ENCODE peak calls at places on chromosomes 6 and 20, in nine cellular contexts. One of them, this sample, is unnamed.

GRCh38 chr6:144317736-144318135 is 32.6 kb downstream of the UTRN start:
- DNase-seq in tibial nerve: no peak
- DNase-seq in right lobe of liver: no peak
- DNase-seq in ovary: no peak
- DNase-seq in hepatocyte: no peak
- DNase-seq in cardiac fibroblast: no peak
- DNase-seq in stomach: no peak
- DNase-seq in epithelial cell of esophagus: no peak
- DNase-seq in fibroblast of the aortic adventitia: peak
- DNase-seq in this sample: no peak

GRCh38 chr20:16749573-16749972 is 1.4 kb downstream of the OTOR start:
- DNase-seq in tibial nerve: no peak
- DNase-seq in cardiac fibroblast: no peak
- DNase-seq in fibroblast of the aortic adventitia: no peak
- DNase-seq in right lobe of liver: no peak
- DNase-seq in ovary: no peak
- DNase-seq in hepatocyte: no peak
- DNase-seq in epithelial cell of esophagus: no peak
- DNase-seq in stomach: no peak
- DNase-seq in this sample: no peak

GRCh38 chr6:134692008-134692407 is 257.9 kb downstream of the ALDH8A1 start:
- DNase-seq in epithelial cell of esophagus: no peak
- DNase-seq in fibroblast of the aortic adventitia: no peak
- DNase-seq in right lobe of liver: no peak
- DNase-seq in hepatocyte: no peak
- DNase-seq in tibial nerve: no peak
- DNase-seq in cardiac fibroblast: no peak
- DNase-seq in stomach: no peak
- DNase-seq in ovary: no peak
- DNase-seq in this sample: no peak

GRCh38 chr20:61874421-61875068 is 191.1 kb downstream of the TAF4 start:
- DNase-seq in hepatocyte: peak
- DNase-seq in tibial nerve: no peak
- DNase-seq in epithelial cell of esophagus: peak
- DNase-seq in fibroblast of the aortic adventitia: peak
- DNase-seq in right lobe of liver: no peak
- DNase-seq in ovary: no peak
- DNase-seq in cardiac fibroblast: no peak
- DNase-seq in stomach: no peak
- DNase-seq in this sample: peak

GRCh38 chr20:33995053-33995816 is 1.5 kb downstream of the RALY start:
- DNase-seq in ovary: no peak
- DNase-seq in right lobe of liver: no peak
- DNase-seq in stomach: no peak
- DNase-seq in tibial nerve: peak
- DNase-seq in hepatocyte: peak
- DNase-seq in epithelial cell of esophagus: peak
- DNase-seq in fibroblast of the aortic adventitia: peak
- DNase-seq in cardiac fibroblast: peak
- DNase-seq in this sample: no peak

GRCh38 chr6:136103763-136104311 is 146.3 kb downstream of the MTFR2 start:
- DNase-seq in hepatocyte: peak
- DNase-seq in tibial nerve: peak
- DNase-seq in ovary: no peak
- DNase-seq in stomach: no peak
- DNase-seq in epithelial cell of esophagus: no peak
- DNase-seq in right lobe of liver: peak
- DNase-seq in fibroblast of the aortic adventitia: peak
- DNase-seq in cardiac fibroblast: peak
- DNase-seq in this sample: no peak

GRCh38 chr6:138293996-138294395 is 75.7 kb upstream of the PBOV1 start:
- DNase-seq in epithelial cell of esophagus: no peak
- DNase-seq in hepatocyte: no peak
- DNase-seq in tibial nerve: no peak
- DNase-seq in stomach: no peak
- DNase-seq in right lobe of liver: no peak
- DNase-seq in ovary: no peak
- DNase-seq in fibroblast of the aortic adventitia: no peak
- DNase-seq in cardiac fibroblast: no peak
- DNase-seq in this sample: no peak

GRCh38 chr6:98946266-98946817 is 1.4 kb downstream of the FBXL4 start:
- DNase-seq in hepatocyte: no peak
- DNase-seq in right lobe of liver: no peak
- DNase-seq in stomach: no peak
- DNase-seq in epithelial cell of esophagus: no peak
- DNase-seq in cardiac fibroblast: no peak
- DNase-seq in tibial nerve: no peak
- DNase-seq in ovary: no peak
- DNase-seq in fibroblast of the aortic adventitia: peak
- DNase-seq in this sample: no peak

GRCh38 chr6:22972771-22973170 is 403.4 kb downstream of the HDGFL1 start:
- DNase-seq in right lobe of liver: no peak
- DNase-seq in tibial nerve: no peak
- DNase-seq in epithelial cell of esophagus: no peak
- DNase-seq in stomach: no peak
- DNase-seq in fibroblast of the aortic adventitia: no peak
- DNase-seq in cardiac fibroblast: no peak
- DNase-seq in hepatocyte: no peak
- DNase-seq in ovary: no peak
- DNase-seq in this sample: no peak

GRCh38 chr6:125985522-125985921 is 818 bp upstream of the TRMT11 start:
- DNase-seq in fibroblast of the aortic adventitia: no peak
- DNase-seq in cardiac fibroblast: no peak
- DNase-seq in stomach: no peak
- DNase-seq in epithelial cell of esophagus: no peak
- DNase-seq in right lobe of liver: no peak
- DNase-seq in hepatocyte: no peak
- DNase-seq in ovary: no peak
- DNase-seq in tibial nerve: no peak
- DNase-seq in this sample: no peak

DNA sequence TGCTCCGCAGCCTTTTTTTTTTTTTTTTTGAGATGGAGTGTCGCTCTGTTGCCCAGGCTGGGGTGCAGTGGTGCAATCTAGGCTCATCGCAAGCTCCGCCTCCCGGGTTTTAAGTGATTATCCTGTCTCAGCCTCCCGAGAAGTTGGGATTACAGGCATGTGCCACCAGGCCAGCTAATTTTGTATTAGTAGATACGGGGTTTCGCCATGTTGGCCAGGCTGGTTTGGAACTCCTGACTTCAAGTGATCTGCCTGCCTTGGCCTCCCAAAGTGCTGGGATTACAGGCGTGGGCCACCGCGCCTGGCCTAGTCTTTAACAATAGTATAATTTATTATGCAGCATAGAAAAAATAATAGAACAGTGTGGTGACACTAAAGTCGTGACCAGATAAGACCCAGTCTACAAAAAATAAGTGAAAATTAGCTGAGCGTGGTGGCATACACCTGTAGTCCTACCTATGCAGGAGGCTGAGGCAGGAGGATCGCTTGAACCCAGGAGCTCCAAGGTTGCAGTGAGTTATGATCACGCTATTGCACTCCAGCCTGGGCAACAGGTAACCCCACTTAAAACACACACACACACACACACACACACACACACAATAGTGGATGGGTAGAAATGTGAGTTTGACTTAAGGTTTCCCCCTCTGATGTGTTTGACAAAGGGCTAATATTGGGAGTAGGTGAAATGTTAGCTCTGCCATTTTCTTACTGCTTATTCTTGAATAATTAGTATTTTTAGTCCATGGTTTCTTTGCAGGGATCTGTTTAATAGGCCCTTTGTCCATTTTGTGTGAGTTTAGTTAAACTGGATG is 6.5 kb downstream of the PIM1 start:
- DNase-seq in hepatocyte: peak
- DNase-seq in tibial nerve: no peak
- DNase-seq in epithelial cell of esophagus: peak
- DNase-seq in ovary: no peak
- DNase-seq in right lobe of liver: no peak
- DNase-seq in cardiac fibroblast: peak
- DNase-seq in stomach: no peak
- DNase-seq in fibroblast of the aortic adventitia: no peak
- DNase-seq in this sample: no peak
- TF ChIP-seq CTCF in hepatocyte: no peak
- TF ChIP-seq CTCF in tibial nerve: no peak
- TF ChIP-seq CTCF in epithelial cell of esophagus: no peak
- TF ChIP-seq CTCF in ovary: no peak
- TF ChIP-seq CTCF in right lobe of liver: no peak
- TF ChIP-seq CTCF in cardiac fibroblast: no peak
- TF ChIP-seq CTCF in stomach: no peak
- TF ChIP-seq CTCF in fibroblast of the aortic adventitia: no peak
- TF ChIP-seq CTCF in this sample: no peak

DNA sequence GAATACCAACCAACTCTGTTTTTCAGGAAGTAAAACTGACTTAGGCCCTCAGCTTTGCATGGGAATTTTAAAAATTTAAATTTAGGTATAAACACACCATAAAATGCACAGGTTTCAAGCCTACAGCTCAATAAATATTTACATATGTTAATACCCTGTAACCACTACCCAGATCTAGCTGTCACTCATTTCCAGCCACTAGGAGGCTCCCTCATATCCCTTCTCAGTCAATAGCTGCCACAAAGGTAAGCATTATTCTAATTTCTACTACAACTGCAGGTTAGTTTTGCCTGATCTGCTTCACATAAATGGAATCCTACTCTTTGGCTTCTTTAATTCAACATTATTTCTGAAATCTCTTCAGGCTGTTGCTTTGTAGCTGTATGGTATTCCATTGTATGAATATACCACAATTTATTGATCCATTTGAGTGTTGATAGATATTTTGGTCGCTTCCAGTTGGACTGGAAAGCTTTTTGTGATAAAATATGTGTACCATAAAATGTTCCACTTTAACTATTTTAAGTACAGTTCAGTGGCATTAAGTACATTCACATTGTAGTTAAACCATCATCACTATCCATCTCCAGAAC is 32.5 kb upstream of the MEI4 start:
- DNase-seq in hepatocyte: peak
- DNase-seq in ovary: no peak
- DNase-seq in right lobe of liver: no peak
- DNase-seq in tibial nerve: peak
- DNase-seq in fibroblast of the aortic adventitia: no peak
- DNase-seq in stomach: peak
- DNase-seq in epithelial cell of esophagus: peak
- DNase-seq in cardiac fibroblast: no peak
- DNase-seq in this sample: peak
- TF ChIP-seq CTCF in hepatocyte: peak
- TF ChIP-seq CTCF in ovary: no peak
- TF ChIP-seq CTCF in right lobe of liver: peak
- TF ChIP-seq CTCF in tibial nerve: peak
- TF ChIP-seq CTCF in fibroblast of the aortic adventitia: no peak
- TF ChIP-seq CTCF in stomach: no peak
- TF ChIP-seq CTCF in epithelial cell of esophagus: peak
- TF ChIP-seq CTCF in cardiac fibroblast: peak
- TF ChIP-seq CTCF in this sample: no peak

GRCh38 chr20:2775139-2775538 is 25.3 kb downstream of the CPXM1 start:
- DNase-seq in ovary: no peak
- DNase-seq in epithelial cell of esophagus: no peak
- DNase-seq in cardiac fibroblast: no peak
- DNase-seq in fibroblast of the aortic adventitia: no peak
- DNase-seq in tibial nerve: no peak
- DNase-seq in right lobe of liver: no peak
- DNase-seq in stomach: no peak
- DNase-seq in hepatocyte: no peak
- DNase-seq in this sample: no peak

GRCh38 chr20:2783908-2784566 is 16.4 kb downstream of the CPXM1 start:
- DNase-seq in cardiac fibroblast: no peak
- DNase-seq in fibroblast of the aortic adventitia: no peak
- DNase-seq in stomach: no peak
- DNase-seq in ovary: no peak
- DNase-seq in epithelial cell of esophagus: no peak
- DNase-seq in tibial nerve: no peak
- DNase-seq in right lobe of liver: no peak
- DNase-seq in hepatocyte: no peak
- DNase-seq in this sample: no peak

GRCh38 chr20:2778602-2779321 is 21.7 kb downstream of the CPXM1 start:
- DNase-seq in right lobe of liver: no peak
- DNase-seq in cardiac fibroblast: no peak
- DNase-seq in stomach: no peak
- DNase-seq in hepatocyte: no peak
- DNase-seq in ovary: no peak
- DNase-seq in epithelial cell of esophagus: no peak
- DNase-seq in tibial nerve: no peak
- DNase-seq in fibroblast of the aortic adventitia: no peak
- DNase-seq in this sample: no peak

GRCh38 chr20:2780948-2781347 is 19.5 kb downstream of the CPXM1 start:
- DNase-seq in stomach: no peak
- DNase-seq in right lobe of liver: no peak
- DNase-seq in cardiac fibroblast: no peak
- DNase-seq in tibial nerve: no peak
- DNase-seq in hepatocyte: no peak
- DNase-seq in epithelial cell of esophagus: no peak
- DNase-seq in fibroblast of the aortic adventitia: no peak
- DNase-seq in ovary: no peak
- DNase-seq in this sample: no peak
- TF ChIP-seq CTCF in stomach: no peak
- TF ChIP-seq CTCF in right lobe of liver: no peak
- TF ChIP-seq CTCF in cardiac fibroblast: no peak
- TF ChIP-seq CTCF in tibial nerve: no peak
- TF ChIP-seq CTCF in hepatocyte: no peak
- TF ChIP-seq CTCF in epithelial cell of esophagus: no peak
- TF ChIP-seq CTCF in fibroblast of the aortic adventitia: no peak
- TF ChIP-seq CTCF in ovary: no peak
- TF ChIP-seq CTCF in this sample: no peak

GRCh38 chr20:2475850-2476741 is 5.5 kb upstream of the SNRPB start:
- DNase-seq in ovary: no peak
- DNase-seq in fibroblast of the aortic adventitia: no peak
- DNase-seq in tibial nerve: no peak
- DNase-seq in epithelial cell of esophagus: no peak
- DNase-seq in stomach: peak
- DNase-seq in hepatocyte: no peak
- DNase-seq in cardiac fibroblast: no peak
- DNase-seq in right lobe of liver: peak
- DNase-seq in this sample: no peak

GRCh38 chr20:2480381-2480780 is 9.8 kb upstream of the SNRPB start:
- DNase-seq in hepatocyte: no peak
- DNase-seq in stomach: no peak
- DNase-seq in fibroblast of the aortic adventitia: no peak
- DNase-seq in tibial nerve: no peak
- DNase-seq in epithelial cell of esophagus: no peak
- DNase-seq in cardiac fibroblast: no peak
- DNase-seq in right lobe of liver: no peak
- DNase-seq in ovary: no peak
- DNase-seq in this sample: no peak

GRCh38 chr20:2476742-2477615 is 6.4 kb upstream of the SNRPB start:
- DNase-seq in stomach: no peak
- DNase-seq in hepatocyte: no peak
- DNase-seq in right lobe of liver: no peak
- DNase-seq in epithelial cell of esophagus: no peak
- DNase-seq in cardiac fibroblast: no peak
- DNase-seq in tibial nerve: no peak
- DNase-seq in fibroblast of the aortic adventitia: no peak
- DNase-seq in ovary: no peak
- DNase-seq in this sample: no peak
- TF ChIP-seq CTCF in stomach: no peak
- TF ChIP-seq CTCF in hepatocyte: no peak
- TF ChIP-seq CTCF in right lobe of liver: peak
- TF ChIP-seq CTCF in epithelial cell of esophagus: peak
- TF ChIP-seq CTCF in cardiac fibroblast: no peak
- TF ChIP-seq CTCF in tibial nerve: no peak
- TF ChIP-seq CTCF in fibroblast of the aortic adventitia: no peak
- TF ChIP-seq CTCF in ovary: no peak
- TF ChIP-seq CTCF in this sample: no peak

GRCh38 chr6:79672631-79673065 is 41.5 kb downstream of the SH3BGRL2 start:
- DNase-seq in ovary: no peak
- DNase-seq in hepatocyte: peak
- DNase-seq in fibroblast of the aortic adventitia: peak
- DNase-seq in tibial nerve: no peak
- DNase-seq in right lobe of liver: no peak
- DNase-seq in cardiac fibroblast: peak
- DNase-seq in stomach: no peak
- DNase-seq in epithelial cell of esophagus: peak
- DNase-seq in this sample: peak
- TF ChIP-seq CTCF in ovary: peak
- TF ChIP-seq CTCF in hepatocyte: peak
- TF ChIP-seq CTCF in fibroblast of the aortic adventitia: peak
- TF ChIP-seq CTCF in tibial nerve: no peak
- TF ChIP-seq CTCF in right lobe of liver: peak
- TF ChIP-seq CTCF in cardiac fibroblast: peak
- TF ChIP-seq CTCF in stomach: no peak
- TF ChIP-seq CTCF in epithelial cell of esophagus: peak
- TF ChIP-seq CTCF in this sample: peak